ENCODE peak calls at places on chromosomes 1 and 21, in four cellular contexts. One of them, this sample, is unnamed.
A peak's percentile ranks its signal among the peaks of the same experiment; 100 is the strongest.

GRCh38 chr1:16248603-16249534 is 11.9 kb upstream of the CPLANE2 start:
- DNase-seq in HepG2: no peak
- DNase-seq in K562: peak; percentile 72
- DNase-seq in GM12878: peak; percentile 23
- DNase-seq in this sample: no peak

GRCh38 chr1:201228011-201228983 is 37.7 kb downstream of the IGFN1 start:
- DNase-seq in HepG2: no peak
- DNase-seq in K562: no peak
- DNase-seq in GM12878: no peak
- DNase-seq in this sample: no peak

GRCh38 chr1:114344656-114345055 is 166.3 kb downstream of the TRIM33 start:
- DNase-seq in K562: no peak
- DNase-seq in HepG2: no peak
- DNase-seq in GM12878: no peak
- DNase-seq in this sample: no peak

GRCh38 chr1:151851886-151852285 is 1.6 kb downstream of the THEM5 start:
- DNase-seq in K562: no peak
- DNase-seq in HepG2: no peak
- DNase-seq in GM12878: no peak
- DNase-seq in this sample: no peak

GRCh38 chr1:24910210-24910609 is 19.9 kb downstream of the RUNX3 start:
- DNase-seq in K562: no peak
- DNase-seq in HepG2: no peak
- DNase-seq in GM12878: no peak
- DNase-seq in this sample: no peak

GRCh38 chr1:3007298-3008147 is 13.7 kb upstream of the ACTRT2 start:
- DNase-seq in HepG2: no peak
- DNase-seq in GM12878: no peak
- DNase-seq in K562: no peak
- DNase-seq in this sample: no peak

GRCh38 chr1:223031690-223032601 is 111.1 kb downstream of the TLR5 start:
- DNase-seq in HepG2: no peak
- DNase-seq in GM12878: no peak
- DNase-seq in K562: no peak
- DNase-seq in this sample: no peak

GRCh38 chr1:53384796-53385195 is 56.9 kb upstream of the LRP8 start:
- DNase-seq in K562: no peak
- DNase-seq in HepG2: no peak
- DNase-seq in GM12878: no peak
- DNase-seq in this sample: no peak

GRCh38 chr1:2942410-2942809 is 78.9 kb upstream of the ACTRT2 start:
- DNase-seq in HepG2: no peak
- DNase-seq in GM12878: no peak
- DNase-seq in K562: no peak
- DNase-seq in this sample: no peak

GRCh38 chr1:171985639-171986038 is 144.3 kb downstream of the DNM3 start:
- DNase-seq in HepG2: no peak
- DNase-seq in GM12878: no peak
- DNase-seq in K562: peak; percentile 13
- DNase-seq in this sample: peak; percentile 45

GRCh38 chr1:151612506-151613274 is 840 bp downstream of the SNX27 start:
- DNase-seq in HepG2: no peak
- DNase-seq in K562: peak; percentile 65
- DNase-seq in GM12878: no peak
- DNase-seq in this sample: peak; percentile 26

GRCh38 chr1:52632732-52633290 is at the start of gene SHISAL2A:
- DNase-seq in HepG2: no peak
- DNase-seq in GM12878: no peak
- DNase-seq in K562: no peak
- DNase-seq in this sample: no peak

GRCh38 chr1:226653311-226653921 is 85.7 kb downstream of the ITPKB start:
- DNase-seq in GM12878: no peak
- DNase-seq in HepG2: no peak
- DNase-seq in K562: no peak
- DNase-seq in this sample: no peak

GRCh38 chr1:226650236-226650841 is 88.7 kb downstream of the ITPKB start:
- DNase-seq in HepG2: no peak
- DNase-seq in K562: peak; percentile 60
- DNase-seq in GM12878: no peak
- DNase-seq in this sample: no peak

GRCh38 chr1:226651041-226651731 is 87.9 kb downstream of the ITPKB start:
- DNase-seq in K562: no peak
- DNase-seq in GM12878: no peak
- DNase-seq in HepG2: no peak
- DNase-seq in this sample: no peak

GRCh38 chr1:226652613-226653012 is 86.5 kb downstream of the ITPKB start:
- DNase-seq in HepG2: no peak
- DNase-seq in K562: no peak
- DNase-seq in GM12878: no peak
- DNase-seq in this sample: no peak

GRCh38 chr1:226651732-226652105 is 87.4 kb downstream of the ITPKB start:
- DNase-seq in HepG2: no peak
- DNase-seq in K562: no peak
- DNase-seq in GM12878: no peak
- DNase-seq in this sample: no peak
- TF ChIP-seq POLR2AphosphoS2 in HepG2: no peak
- TF ChIP-seq POLR2AphosphoS2 in K562: no peak
- TF ChIP-seq POLR2AphosphoS2 in GM12878: no peak
- TF ChIP-seq POLR2AphosphoS2 in this sample: no peak

GRCh38 chr1:13725714-13726175 is 25.8 kb downstream of the PRDM2 start:
- DNase-seq in K562: no peak
- DNase-seq in HepG2: peak; percentile 20
- DNase-seq in GM12878: no peak
- DNase-seq in this sample: peak; percentile 15
- TF ChIP-seq POLR2AphosphoS2 in K562: no peak
- TF ChIP-seq POLR2AphosphoS2 in HepG2: no peak
- TF ChIP-seq POLR2AphosphoS2 in GM12878: no peak
- TF ChIP-seq POLR2AphosphoS2 in this sample: no peak

GRCh38 chr1:37131281-37131680 is 97.0 kb upstream of the GRIK3 start:
- DNase-seq in K562: no peak
- DNase-seq in HepG2: peak; percentile 18
- DNase-seq in GM12878: no peak
- DNase-seq in this sample: no peak

GRCh38 chr1:37130221-37130948 is 96.1 kb upstream of the GRIK3 start:
- DNase-seq in GM12878: no peak
- DNase-seq in K562: no peak
- DNase-seq in HepG2: no peak
- DNase-seq in this sample: no peak

GRCh38 chr1:37134599-37134998 is 100.3 kb upstream of the GRIK3 start:
- DNase-seq in GM12878: no peak
- DNase-seq in K562: no peak
- DNase-seq in HepG2: no peak
- DNase-seq in this sample: no peak

GRCh38 chr1:37135032-37135431 is 100.7 kb upstream of the GRIK3 start:
- DNase-seq in K562: no peak
- DNase-seq in HepG2: no peak
- DNase-seq in GM12878: no peak
- DNase-seq in this sample: no peak

DNA sequence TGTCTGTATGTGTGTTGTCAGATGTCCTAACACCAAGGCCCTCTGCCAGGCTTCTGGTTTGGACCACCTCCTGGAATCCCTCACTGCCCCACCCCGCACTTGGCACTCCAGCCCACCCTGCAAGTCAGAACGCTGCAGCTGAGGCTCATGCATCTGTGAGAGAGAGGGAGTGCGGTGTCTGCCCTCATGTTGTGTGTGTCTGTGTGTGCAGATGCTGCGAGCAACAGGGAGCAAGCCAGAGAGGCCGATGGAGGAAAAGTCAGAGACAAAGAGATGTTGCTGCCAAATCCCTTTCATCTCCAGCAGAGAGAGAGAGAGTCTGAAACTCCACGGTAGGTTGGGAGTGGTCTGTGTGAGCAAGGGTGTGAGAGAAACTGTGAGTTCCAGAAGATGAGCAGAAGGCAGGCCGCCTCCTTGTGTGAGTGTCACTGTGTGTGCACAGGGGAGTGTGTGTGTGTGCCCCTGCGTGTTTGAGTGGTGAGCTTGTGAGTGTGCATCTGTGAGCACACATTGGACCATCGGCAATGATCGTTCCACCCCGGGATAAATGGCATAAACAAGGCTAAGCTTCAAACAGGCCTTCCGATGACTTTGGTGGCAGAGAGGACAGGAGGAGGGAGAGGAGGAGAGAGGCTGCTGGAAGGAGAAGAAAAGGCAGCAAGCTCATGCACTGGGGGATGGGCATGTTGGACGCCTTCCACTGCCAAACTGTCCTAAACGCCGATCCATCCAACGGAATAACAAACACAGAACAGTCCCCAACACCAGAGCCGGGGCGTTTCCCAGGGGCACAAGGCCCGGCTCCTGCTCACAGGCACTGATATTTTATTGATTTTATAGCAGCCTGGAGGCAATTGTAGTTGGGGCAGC is 99.2 kb upstream of the GRIK3 start:
- DNase-seq in GM12878: no peak
- DNase-seq in K562: no peak
- DNase-seq in HepG2: no peak
- DNase-seq in this sample: no peak
- TF ChIP-seq POLR2AphosphoS2 in GM12878: no peak
- TF ChIP-seq POLR2AphosphoS2 in K562: no peak
- TF ChIP-seq POLR2AphosphoS2 in HepG2: no peak
- TF ChIP-seq POLR2AphosphoS2 in this sample: no peak

GRCh38 chr1:185965870-185966269 is 231.7 kb downstream of the HMCN1 start:
- DNase-seq in K562: no peak
- DNase-seq in HepG2: no peak
- DNase-seq in GM12878: no peak
- DNase-seq in this sample: no peak

GRCh38 chr1:185964946-185965345 is 230.8 kb downstream of the HMCN1 start:
- DNase-seq in HepG2: no peak
- DNase-seq in K562: no peak
- DNase-seq in GM12878: no peak
- DNase-seq in this sample: no peak

GRCh38 chr1:185969524-185969991 is 235.4 kb downstream of the HMCN1 start:
- DNase-seq in GM12878: no peak
- DNase-seq in HepG2: no peak
- DNase-seq in K562: no peak
- DNase-seq in this sample: no peak

GRCh38 chr1:185969028-185969427 is 234.8 kb downstream of the HMCN1 start:
- DNase-seq in K562: no peak
- DNase-seq in GM12878: no peak
- DNase-seq in HepG2: no peak
- DNase-seq in this sample: no peak

DNA sequence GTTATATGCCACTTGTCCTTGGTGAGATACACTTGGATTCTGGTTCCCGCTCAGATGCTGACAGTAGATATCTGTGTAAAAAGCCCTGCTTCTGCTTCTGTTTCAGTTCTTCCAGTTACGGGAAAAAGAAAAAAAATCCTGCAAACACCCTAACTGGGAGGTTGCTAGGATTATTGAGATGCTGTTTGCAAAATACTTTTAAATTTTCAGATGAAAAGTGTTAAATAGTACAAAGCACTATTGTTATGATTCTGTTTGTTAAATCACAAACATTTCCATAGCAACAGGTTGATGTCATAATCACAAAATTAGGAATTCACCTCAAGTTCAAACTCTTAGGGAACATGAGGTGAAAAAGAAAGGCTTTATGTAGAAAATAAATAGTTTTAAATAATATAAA is 232.3 kb downstream of the HMCN1 start:
- DNase-seq in K562: no peak
- DNase-seq in GM12878: no peak
- DNase-seq in HepG2: no peak
- DNase-seq in this sample: no peak
- TF ChIP-seq POLR2AphosphoS2 in K562: no peak
- TF ChIP-seq POLR2AphosphoS2 in GM12878: no peak
- TF ChIP-seq POLR2AphosphoS2 in HepG2: no peak
- TF ChIP-seq POLR2AphosphoS2 in this sample: no peak

GRCh38 chr21:42061195-42061865 is 9.8 kb upstream of the UMODL1 start:
- DNase-seq in HepG2: no peak
- DNase-seq in K562: no peak
- DNase-seq in GM12878: peak; percentile 81
- DNase-seq in this sample: no peak
- TF ChIP-seq POLR2AphosphoS2 in HepG2: no peak
- TF ChIP-seq POLR2AphosphoS2 in K562: no peak
- TF ChIP-seq POLR2AphosphoS2 in GM12878: no peak
- TF ChIP-seq POLR2AphosphoS2 in this sample: no peak

DNA sequence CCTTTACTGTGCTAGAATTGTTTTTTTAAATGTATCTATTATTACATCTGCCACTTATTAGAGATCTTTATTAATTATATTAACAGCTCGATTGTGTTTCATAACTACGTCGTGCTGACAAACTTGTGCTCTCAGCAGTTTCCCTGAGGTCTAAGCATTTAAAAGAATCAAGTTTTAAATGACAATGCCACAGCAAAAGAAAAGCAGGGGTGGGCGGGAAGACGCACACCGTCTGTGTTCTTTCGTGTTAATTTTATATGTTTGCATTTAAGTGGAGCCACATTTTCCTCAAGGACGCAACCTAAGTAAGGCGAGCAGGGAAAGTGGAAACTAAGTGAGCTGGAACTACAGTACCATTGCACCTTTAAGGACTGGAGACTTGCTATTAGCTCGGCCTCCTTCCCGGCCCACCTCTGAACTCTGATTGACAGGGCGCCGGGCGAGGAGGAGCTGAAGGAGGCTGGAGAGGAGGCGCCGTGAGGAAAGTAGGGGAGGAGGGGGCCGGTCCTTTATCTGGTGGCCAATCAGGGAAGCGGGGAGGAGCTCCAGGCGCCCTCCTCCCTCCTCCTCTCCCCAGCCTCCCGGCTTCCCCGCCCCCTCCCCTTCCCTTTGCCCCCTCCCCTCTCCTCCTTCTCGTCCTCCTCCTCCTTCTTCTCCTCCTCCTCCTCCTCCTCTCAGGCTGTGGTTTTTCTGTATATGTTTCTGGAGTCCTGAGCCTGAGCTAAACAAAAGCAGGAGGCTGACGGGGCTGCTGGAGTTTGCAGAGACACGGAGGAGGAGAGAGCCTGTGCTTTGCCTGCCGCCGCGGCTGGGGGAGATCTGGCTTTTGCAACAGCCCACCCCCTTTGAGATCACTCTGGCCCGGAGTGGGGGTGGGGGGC is at the start of gene PBX1:
- DNase-seq in HepG2: peak; percentile 64
- DNase-seq in GM12878: peak; percentile 23
- DNase-seq in K562: peak; percentile 95
- DNase-seq in this sample: peak; percentile 97
- TF ChIP-seq POLR2AphosphoS2 in HepG2: no peak
- TF ChIP-seq POLR2AphosphoS2 in GM12878: no peak
- TF ChIP-seq POLR2AphosphoS2 in K562: no peak
- TF ChIP-seq POLR2AphosphoS2 in this sample: no peak

DNA sequence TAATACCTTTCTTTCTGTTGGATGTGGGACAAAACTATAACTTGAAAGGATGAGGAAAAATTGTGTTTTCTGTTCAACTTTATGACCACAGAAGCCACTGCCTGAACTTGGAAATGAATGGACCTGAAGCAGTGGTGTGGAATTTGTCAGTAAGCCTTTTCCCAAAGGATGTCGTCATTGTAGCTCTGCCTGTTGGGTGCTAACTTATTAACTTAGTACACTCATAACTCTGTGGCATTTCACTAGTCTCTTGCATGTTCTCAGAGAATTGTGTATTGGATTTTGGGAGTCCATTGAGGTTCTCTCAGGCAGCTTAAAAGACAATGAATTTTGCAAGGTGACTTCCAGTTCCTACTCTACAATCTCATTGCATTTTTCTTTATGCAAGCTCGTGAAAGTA is 49.6 kb downstream of the KCNK2 start:
- DNase-seq in GM12878: no peak
- DNase-seq in K562: no peak
- DNase-seq in HepG2: no peak
- DNase-seq in this sample: no peak
- TF ChIP-seq POLR2AphosphoS2 in GM12878: no peak
- TF ChIP-seq POLR2AphosphoS2 in K562: no peak
- TF ChIP-seq POLR2AphosphoS2 in HepG2: no peak
- TF ChIP-seq POLR2AphosphoS2 in this sample: no peak

GRCh38 chr1:65159801-65160523 is 12.0 kb downstream of the AK4 start:
- DNase-seq in K562: no peak
- DNase-seq in HepG2: no peak
- DNase-seq in GM12878: no peak
- DNase-seq in this sample: no peak
- TF ChIP-seq POLR2AphosphoS2 in K562: no peak
- TF ChIP-seq POLR2AphosphoS2 in HepG2: no peak
- TF ChIP-seq POLR2AphosphoS2 in GM12878: no peak
- TF ChIP-seq POLR2AphosphoS2 in this sample: no peak

This sample was measured in A549.